ENCODE peak calls at places on chromosomes 1 and 21, in seven cellular contexts. L is colonic mucosa; Q is Calu3; V is CD4-positive, alpha-beta T cell; I is lower leg skin; Z is GM23338; K is WTC11. D is an unnamed sample.
A peak's percentile ranks its signal among the peaks of the same experiment; 100 is the strongest.

GRCh38 chr1:156898971-156899657 is 5.6 kb downstream of the PEAR1 start:
- DNase-seq in L (no peak), Q (no peak), V (no peak), I (no peak), Z (no peak), K (no peak), D (no peak)

GRCh38 chr1:67570473-67571143 is 114.4 kb upstream of the GADD45A start:
- DNase-seq in L (no peak), Q (peak; percentile 35), V (no peak), I (no peak), Z (no peak), K (no peak), D (peak; percentile 92)

GRCh38 chr1:14625587-14626447 is 27.3 kb downstream of the KAZN start:
- DNase-seq in L (no peak), Q (no peak), V (no peak), I (no peak), Z (no peak), K (no peak), D (no peak)

GRCh38 chr1:84930329-84930728 is 37.3 kb upstream of the LPAR3 start:
- DNase-seq in L (no peak), Q (no peak), V (no peak), I (no peak), Z (no peak), K (no peak), D (no peak)

GRCh38 chr1:206544562-206545257 is 37.4 kb downstream of the RASSF5 start:
- DNase-seq in L (peak; percentile 85), Q (peak; percentile 91), V (peak; percentile 68), I (no peak), Z (peak; percentile 94), K (peak; percentile 96), D (peak; percentile 18)

GRCh38 chr1:17831619-17832018 is 76.5 kb downstream of the ACTL8 start:
- DNase-seq in L (peak; percentile 22), Q (peak; percentile 6), V (no peak), I (no peak), Z (peak; percentile 87), K (peak; percentile 70), D (peak; percentile 24)

GRCh38 chr1:53278294-53278693 is 40.0 kb upstream of the MAGOH start:
- DNase-seq in L (peak; percentile 57), Q (peak; percentile 73), V (peak; percentile 40), I (peak; percentile 26), Z (peak; percentile 69), K (peak; percentile 76), D (peak; percentile 21)

GRCh38 chr21:42193131-42193671 is 25.7 kb upstream of the ABCG1 start:
- DNase-seq in L (peak; percentile 17), Q (no peak), V (peak; percentile 79), I (no peak), Z (no peak), K (no peak), D (no peak)

GRCh38 chr1:147549526-147549925 is 8.2 kb downstream of the BCL9 start:
- DNase-seq in L (no peak), Q (no peak), V (no peak), I (no peak), Z (no peak), K (no peak), D (no peak)

GRCh38 chr1:31182352-31182751 is 57.3 kb downstream of the NKAIN1 start:
- DNase-seq in L (peak; percentile 67), Q (peak; percentile 84), V (peak; percentile 32), I (peak; percentile 60), Z (peak; percentile 91), K (peak; percentile 90), D (peak; percentile 93)
- TF ChIP-seq CTCF in L (no peak), Q (peak; percentile 31), V (no peak), I (no peak), Z (no peak), K (no peak), D (peak; percentile 74)

GRCh38 chr1:25520446-25521061 is 22.9 kb upstream of the LDLRAP1 start:
- DNase-seq in L (peak; percentile 64), Q (peak; percentile 53), V (peak; percentile 65), I (peak; percentile 58), Z (peak; percentile 86), K (peak; percentile 66), D (peak; percentile 50)

GRCh38 chr1:25524568-25525359 is 18.6 kb upstream of the LDLRAP1 start:
- DNase-seq in L (no peak), Q (no peak), V (no peak), I (no peak), Z (no peak), K (no peak), D (no peak)

GRCh38 chr1:25522240-25522639 is 21.2 kb upstream of the LDLRAP1 start:
- DNase-seq in L (no peak), Q (no peak), V (no peak), I (no peak), Z (no peak), K (no peak), D (no peak)

GRCh38 chr1:25525360-25525688 is 18.1 kb upstream of the LDLRAP1 start:
- DNase-seq in L (no peak), Q (no peak), V (no peak), I (no peak), Z (no peak), K (no peak), D (no peak)

GRCh38 chr1:25523512-25523911 is 19.9 kb upstream of the LDLRAP1 start:
- DNase-seq in L (no peak), Q (no peak), V (no peak), I (no peak), Z (peak; percentile 78), K (peak; percentile 87), D (no peak)
- TF ChIP-seq CTCF in L (no peak), Q (no peak), V (no peak), I (no peak), Z (peak; percentile 87), K (peak; percentile 57), D (peak; percentile 55)

DNA sequence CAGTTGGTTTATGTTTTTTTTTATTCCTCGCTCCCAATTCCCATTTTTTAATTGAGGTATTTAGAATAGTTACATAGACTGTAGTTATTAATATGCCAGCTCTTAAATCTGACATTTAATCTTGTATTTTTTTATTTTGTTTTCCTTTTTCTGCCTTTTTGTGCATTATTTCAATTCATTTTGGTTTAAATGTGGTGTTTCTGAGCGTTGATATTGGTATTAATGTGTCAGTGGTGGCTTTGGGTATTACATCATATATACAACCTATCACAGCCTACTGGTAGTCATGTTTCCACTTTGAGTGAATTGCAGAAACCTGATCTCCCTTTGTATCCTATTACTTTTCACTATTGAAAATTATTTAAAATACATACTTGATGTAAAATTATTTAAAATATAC is 1027.3 kb downstream of the KCNT2 start:
- DNase-seq in L (no peak), Q (no peak), V (no peak), I (no peak), Z (peak; percentile 12), K (no peak), D (no peak)
- TF ChIP-seq CTCF in L (no peak), Q (no peak), V (no peak), I (no peak), Z (no peak), K (no peak), D (peak; percentile 61)

GRCh38 chr1:61400131-61400530 is 317.8 kb downstream of the NFIA start:
- DNase-seq in L (no peak), Q (no peak), V (no peak), I (no peak), Z (no peak), K (no peak), D (no peak)

GRCh38 chr1:61397915-61398314 is 315.6 kb downstream of the NFIA start:
- DNase-seq in L (no peak), Q (no peak), V (no peak), I (no peak), Z (no peak), K (no peak), D (no peak)

GRCh38 chr1:61403863-61404615 is 320.9 kb downstream of the TM2D1 start:
- DNase-seq in L (peak; percentile 25), Q (peak; percentile 19), V (no peak), I (no peak), Z (no peak), K (no peak), D (no peak)

GRCh38 chr1:61399192-61399591 is 316.8 kb downstream of the NFIA start:
- DNase-seq in L (no peak), Q (no peak), V (no peak), I (no peak), Z (no peak), K (no peak), D (no peak)

DNA sequence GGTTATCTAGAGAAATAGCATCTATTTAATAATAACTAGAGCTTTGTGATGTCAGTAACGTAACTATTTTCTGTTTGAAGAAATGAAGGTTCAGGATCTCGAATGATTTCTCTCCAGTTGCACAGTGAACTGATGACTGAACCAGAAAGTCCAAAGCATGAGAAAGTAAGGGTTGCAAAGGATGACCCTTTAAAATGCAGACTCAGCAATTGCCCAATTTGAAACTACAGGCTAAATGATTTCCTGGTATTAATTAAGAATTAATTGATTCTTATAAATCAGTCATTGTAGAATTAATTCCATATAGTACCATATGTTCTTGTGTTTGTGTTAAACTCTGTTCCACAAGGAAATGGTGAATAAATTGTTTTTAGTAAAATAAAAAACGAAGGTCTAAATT is 318.6 kb downstream of the NFIA start:
- DNase-seq in L (no peak), Q (no peak), V (no peak), I (no peak), Z (no peak), K (no peak), D (no peak)
- TF ChIP-seq CTCF in L (no peak), Q (no peak), V (no peak), I (no peak), Z (no peak), K (no peak), D (no peak)

GRCh38 chr1:196860323-196860884 is 27.4 kb upstream of the CFHR4 start:
- DNase-seq in L (no peak), Q (no peak), V (no peak), I (no peak), Z (no peak), K (no peak), D (no peak)
- TF ChIP-seq CTCF in L (no peak), Q (no peak), V (no peak), I (no peak), Z (no peak), K (no peak), D (no peak)

GRCh38 chr1:201267481-201268229 is 15.7 kb upstream of the PKP1 start:
- DNase-seq in L (peak; percentile 4), Q (no peak), V (no peak), I (peak; percentile 9), Z (no peak), K (no peak), D (peak; percentile 70)
- TF ChIP-seq CTCF in L (no peak), Q (no peak), V (no peak), I (no peak), Z (no peak), K (no peak), D (no peak)

DNA sequence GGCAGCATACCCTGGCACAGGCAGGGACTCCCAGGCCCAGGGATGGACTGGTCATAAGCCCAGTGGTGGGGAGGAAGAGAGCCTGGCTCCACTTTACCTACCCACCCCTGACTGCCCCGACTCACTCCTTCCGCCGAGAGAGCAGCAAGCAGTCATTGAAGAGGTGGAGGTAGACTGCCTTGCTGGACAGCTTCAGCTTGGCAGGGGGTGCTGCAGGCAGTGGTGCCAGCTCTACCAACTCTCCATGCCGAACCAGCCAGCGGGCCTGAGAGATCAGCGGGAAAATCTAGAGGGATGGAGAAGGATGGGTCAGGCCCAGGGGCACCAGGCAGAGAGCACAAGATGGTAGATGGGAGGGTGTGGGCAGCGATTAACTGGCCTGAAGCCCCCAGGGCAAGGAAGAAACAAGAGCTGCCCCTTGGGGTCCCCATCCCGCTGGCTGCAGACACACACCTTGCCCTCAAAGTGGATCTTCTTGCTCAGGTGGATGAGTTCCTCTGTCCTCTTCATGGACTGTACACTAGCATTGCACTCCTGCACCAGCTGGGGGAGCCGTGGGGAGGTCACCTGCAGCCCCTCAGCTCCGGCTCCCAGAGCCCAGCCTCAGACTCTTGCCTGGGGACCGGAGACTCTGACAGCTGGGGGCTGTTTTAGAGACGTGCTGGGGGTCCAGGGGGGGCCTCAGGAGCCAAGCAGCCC is 7.7 kb downstream of the ARHGEF19 start:
- DNase-seq in L (peak; percentile 53), Q (peak; percentile 33), V (peak; percentile 26), I (no peak), Z (peak; percentile 73), K (peak; percentile 74), D (no peak)
- TF ChIP-seq CTCF in L (no peak), Q (no peak), V (peak; percentile 19), I (no peak), Z (peak; percentile 79), K (no peak), D (peak; percentile 43)